ENCODE peak calls at places on chromosomes 13 and 19, in eight cellular contexts. K is frontal cortex, T is progenitor cell of endocrine pancreas, Q is NCI-H1417, Y is GM23248, J is head of caudate nucleus, G is smooth muscle cell of the brain vasculature, P is HEK293T. E is an unnamed sample.

GRCh38 chr19:47280183-47280797 is 5.6 kb downstream of the INAFM1 start:
- DNase-seq in Y (peak; percentile 45), P (peak; percentile 53), K (no peak), T (no peak), Q (peak; percentile 7), J (no peak), G (no peak), E (peak; percentile 65)

GRCh38 chr19:30896551-30896950 is 452.7 kb downstream of the TSHZ3 start:
- DNase-seq in J (no peak), Q (no peak), K (no peak), T (no peak), P (no peak), Y (no peak), G (no peak), E (no peak)

GRCh38 chr13:45055902-45056648 is 64.2 kb upstream of the GTF2F2 start:
- DNase-seq in J (peak; percentile 42), P (no peak), Y (peak; percentile 82), T (no peak), G (no peak), K (no peak), Q (no peak), E (no peak)

GRCh38 chr19:45069056-45069455 is 7.2 kb downstream of the ZNF296 start:
- DNase-seq in Y (peak; percentile 43), Q (no peak), T (no peak), P (no peak), K (no peak), J (no peak), G (no peak), E (peak; percentile 48)

GRCh38 chr13:50124536-50125305 is 109.5 kb downstream of the KCNRG start:
- DNase-seq in T (peak; percentile 58), P (peak; percentile 43), G (peak; percentile 77), Q (no peak), J (peak; percentile 95), K (peak; percentile 30), Y (peak; percentile 74), E (peak; percentile 86)

GRCh38 chr19:51338563-51339312 is 3.2 kb downstream of the VSIG10L start:
- DNase-seq in Q (peak; percentile 12), P (peak; percentile 82), K (peak; percentile 87), T (peak; percentile 88), Y (peak; percentile 88), G (no peak), J (peak; percentile 84), E (peak; percentile 46)

GRCh38 chr19:611506-611869 is 21.8 kb downstream of the HCN2 start:
- DNase-seq in T (no peak), G (no peak), Y (peak; percentile 98), P (no peak), K (no peak), Q (no peak), J (no peak), E (no peak)

GRCh38 chr13:105918842-105919741 is 616.4 kb downstream of the EFNB2 start:
- DNase-seq in G (no peak), T (no peak), K (no peak), Q (peak; percentile 23), P (peak; percentile 16), Y (peak; percentile 51), J (no peak), E (peak; percentile 81)

GRCh38 chr13:93201992-93202558 is 24.5 kb upstream of the GPC6 start:
- DNase-seq in K (no peak), J (no peak), T (no peak), G (no peak), Q (no peak), P (no peak), Y (no peak), E (no peak)

GRCh38 chr13:45336025-45336800 is 4.8 kb downstream of the TPT1 start:
- DNase-seq in T (no peak), Y (no peak), K (no peak), Q (no peak), G (no peak), J (no peak), P (no peak), E (peak; percentile 6)

GRCh38 chr19:12721656-12722565 is 1.8 kb downstream of the TNPO2 start:
- DNase-seq in Y (peak; percentile 83), J (peak; percentile 67), G (no peak), K (peak; percentile 84), P (peak; percentile 56), Q (peak; percentile 64), T (peak; percentile 65), E (peak; percentile 74)

GRCh38 chr19:56507446-56508281 is at the start of gene ZNF471:
- DNase-seq in G (peak; percentile 95), J (peak; percentile 100), P (peak; percentile 65), K (peak; percentile 98), Q (peak; percentile 98), T (no peak), Y (peak; percentile 100), E (peak; percentile 97)

GRCh38 chr19:50509366-50509765 is 1.6 kb downstream of the JOSD2 start:
- DNase-seq in K (no peak), Q (no peak), T (no peak), Y (no peak), J (no peak), G (no peak), P (no peak), E (no peak)

GRCh38 chr13:87821512-87821911 is 150.3 kb downstream of the SLITRK5 start:
- DNase-seq in J (no peak), Q (no peak), P (no peak), T (no peak), G (no peak), Y (no peak), K (no peak), E (no peak)

GRCh38 chr19:38978315-38978689 is 2.8 kb upstream of the FBXO17 start:
- DNase-seq in Q (no peak), P (no peak), T (no peak), G (no peak), K (no peak), Y (no peak), J (no peak), E (no peak)

GRCh38 chr13:113001251-113002140 is 32.5 kb downstream of the MCF2L start:
- DNase-seq in Y (peak; percentile 12), K (peak; percentile 67), G (peak; percentile 9), T (peak; percentile 38), P (peak; percentile 54), Q (peak; percentile 97), J (peak; percentile 82), E (peak; percentile 76)

GRCh38 chr13:38951525-38952313 is 38.9 kb downstream of the STOML3 start:
- DNase-seq in G (no peak), T (no peak), Y (no peak), J (no peak), K (no peak), P (no peak), Q (no peak), E (no peak)

GRCh38 chr13:48727252-48728011 is 73.7 kb downstream of the CYSLTR2 start:
- DNase-seq in J (no peak), Y (peak; percentile 38), Q (peak; percentile 38), G (no peak), K (no peak), P (peak; percentile 21), T (no peak), E (peak; percentile 4)

GRCh38 chr19:28498404-28498976 is 714.5 kb downstream of the UQCRFS1 start:
- DNase-seq in J (no peak), G (no peak), P (no peak), Q (no peak), K (no peak), T (no peak), Y (no peak), E (no peak)

GRCh38 chr19:38079926-38080380 is 144.1 kb downstream of the DPF1 start:
- DNase-seq in Q (peak; percentile 92), K (no peak), Y (peak; percentile 93), T (no peak), J (no peak), P (no peak), G (no peak), E (peak; percentile 98)

GRCh38 chr19:14517840-14518505 is at the start of gene DNAJB1:
- DNase-seq in J (peak; percentile 85), T (peak; percentile 46), K (peak; percentile 88), Q (peak; percentile 93), Y (peak; percentile 92), G (no peak), P (peak; percentile 69), E (peak; percentile 75)

GRCh38 chr13:109385161-109385560 is 401.2 kb downstream of the IRS2 start:
- DNase-seq in J (no peak), T (no peak), K (no peak), Y (peak; percentile 69), Q (no peak), G (no peak), P (no peak), E (no peak)

GRCh38 chr13:94254737-94255136 is 224.7 kb downstream of the DCT start:
- DNase-seq in J (no peak), G (no peak), T (no peak), Q (no peak), K (no peak), P (no peak), Y (peak; percentile 30), E (no peak)

GRCh38 chr19:50209131-50209530 is 5.7 kb downstream of the MYH14 start:
- DNase-seq in T (no peak), K (no peak), P (no peak), G (no peak), Y (no peak), J (no peak), Q (no peak), E (no peak)

GRCh38 chr13:43405457-43405856 is 381.3 kb downstream of the ENOX1 start:
- DNase-seq in G (no peak), Q (no peak), K (no peak), J (no peak), P (no peak), Y (peak; percentile 72), T (no peak), E (no peak)

GRCh38 chr13:108463365-108463764 is 166.0 kb upstream of the MYO16 start:
- DNase-seq in P (no peak), K (no peak), J (no peak), G (peak; percentile 35), Y (peak; percentile 64), T (no peak), Q (no peak), E (peak; percentile 68)

GRCh38 chr19:17069249-17069648 is 6.0 kb downstream of the HAUS8 start:
- DNase-seq in Y (no peak), Q (no peak), G (no peak), P (no peak), T (no peak), K (no peak), J (no peak), E (no peak)

GRCh38 chr13:43544011-43544410 is 242.8 kb downstream of the ENOX1 start:
- DNase-seq in T (no peak), Y (peak; percentile 36), G (no peak), P (no peak), Q (no peak), K (no peak), J (no peak), E (peak; percentile 35)

GRCh38 chr19:16834747-16835146 is 5.5 kb downstream of the SIN3B start:
- DNase-seq in G (no peak), Q (no peak), Y (peak; percentile 41), K (no peak), T (no peak), J (no peak), P (no peak), E (no peak)

GRCh38 chr13:39417643-39418042 is 185.3 kb downstream of the LHFPL6 start:
- DNase-seq in P (no peak), Q (no peak), Y (peak; percentile 63), G (no peak), J (no peak), K (no peak), T (no peak), E (no peak)

GRCh38 chr13:99385161-99385560 is 78.0 kb upstream of the GPR183 start:
- DNase-seq in Y (no peak), T (no peak), P (no peak), Q (no peak), G (no peak), J (no peak), K (no peak), E (no peak)

E was measured in DMS53.